ENCODE peak calls at places on chromosome 15, in seven cellular contexts. W is thoracic aorta, T is fibroblast of villous mesenchyme, R is esophagus squamous epithelium, K is MCF 10A, L is lower lobe of right lung, J is lower leg skin. Q is an unnamed sample.

GRCh38 chr15:64464271-64465005 is 4.1 kb downstream of the ZNF609 start:
- DNase-seq in W (no peak), T (peak), R (no peak), K (no peak), L (no peak), J (no peak), Q (no peak)

GRCh38 chr15:66899555-66900350 is 165.6 kb upstream of the SMAD3 start:
- DNase-seq in W (no peak), T (no peak), R (no peak), K (peak), L (no peak), J (peak), Q (no peak)

GRCh38 chr15:60901647-60902046 is 327.5 kb downstream of the RORA start:
- DNase-seq in W (no peak), T (no peak), R (no peak), K (no peak), L (no peak), J (no peak), Q (no peak)

GRCh38 chr15:59691194-59691805 is 2.2 kb upstream of the BNIP2 start:
- DNase-seq in W (no peak), T (peak), R (no peak), K (peak), L (no peak), J (no peak), Q (no peak)

GRCh38 chr15:68447209-68447608 is 15.2 kb upstream of the ITGA11 start:
- DNase-seq in W (no peak), T (no peak), R (no peak), K (peak), L (no peak), J (peak), Q (no peak)

GRCh38 chr15:60704129-60704528 is 225.2 kb upstream of the ICE2 start:
- DNase-seq in W (no peak), T (no peak), R (no peak), K (no peak), L (no peak), J (no peak), Q (no peak)

GRCh38 chr15:74784854-74785715 is 3.2 kb downstream of the CSK start:
- DNase-seq in W (no peak), T (no peak), R (no peak), K (no peak), L (no peak), J (no peak), Q (no peak)

GRCh38 chr15:80780416-80781221 is 1.4 kb downstream of the CEMIP start:
- DNase-seq in W (no peak), T (peak), R (no peak), K (peak), L (peak), J (no peak), Q (no peak)

GRCh38 chr15:69973102-69973714 is 124.5 kb downstream of the TLE3 start:
- DNase-seq in W (no peak), T (peak), R (no peak), K (peak), L (no peak), J (peak), Q (no peak)

GRCh38 chr15:38266247-38266996 is 13.8 kb downstream of the SPRED1 start:
- DNase-seq in W (no peak), T (no peak), R (no peak), K (peak), L (no peak), J (no peak), Q (no peak)

GRCh38 chr15:71109130-71109529 is 6.1 kb upstream of the THSD4 start:
- DNase-seq in W (no peak), T (peak), R (no peak), K (no peak), L (no peak), J (no peak), Q (no peak)

GRCh38 chr15:66707310-66708160 is 5.5 kb downstream of the SMAD6 start:
- DNase-seq in W (no peak), T (peak), R (no peak), K (no peak), L (no peak), J (no peak), Q (no peak)

GRCh38 chr15:68730491-68731317 is 90.0 kb downstream of the ANP32A start:
- DNase-seq in W (no peak), T (peak), R (no peak), K (peak), L (no peak), J (no peak), Q (no peak)

GRCh38 chr15:22786868-22787698 is 639 bp downstream of the NIPA1 start:
- DNase-seq in W (no peak), T (peak), R (no peak), K (peak), L (no peak), J (no peak), Q (no peak)

GRCh38 chr15:58392611-58393161 is 39.1 kb upstream of the LIPC start:
- DNase-seq in W (no peak), T (peak), R (no peak), K (no peak), L (no peak), J (no peak), Q (no peak)

GRCh38 chr15:50012790-50013189 is 106.2 kb downstream of the ATP8B4 start:
- DNase-seq in W (no peak), T (no peak), R (no peak), K (no peak), L (no peak), J (no peak), Q (no peak)

GRCh38 chr15:66163553-66163952 is 90.0 kb downstream of the MEGF11 start:
- DNase-seq in W (no peak), T (no peak), R (no peak), K (no peak), L (no peak), J (no peak), Q (no peak)

GRCh38 chr15:88711806-88712205 is 73.0 kb downstream of the ISG20 start:
- DNase-seq in W (no peak), T (no peak), R (no peak), K (no peak), L (no peak), J (peak), Q (no peak)

GRCh38 chr15:95259513-95259912 is 1028.2 kb downstream of the MCTP2 start:
- DNase-seq in W (peak), T (peak), R (no peak), K (peak), L (no peak), J (peak), Q (no peak)

GRCh38 chr15:60373745-60374144 is 24.0 kb downstream of the ANXA2 start:
- DNase-seq in W (no peak), T (no peak), R (no peak), K (no peak), L (no peak), J (no peak), Q (no peak)

GRCh38 chr15:41934843-41935242 is 37.5 kb downstream of the EHD4 start:
- DNase-seq in W (no peak), T (no peak), R (no peak), K (peak), L (peak), J (no peak), Q (no peak)

GRCh38 chr15:25775317-25775912 is 87.7 kb downstream of the ATP10A start:
- DNase-seq in W (no peak), T (peak), R (no peak), K (no peak), L (no peak), J (peak), Q (no peak)

GRCh38 chr15:60096157-60096556 is 92.0 kb downstream of the FOXB1 start:
- DNase-seq in W (no peak), T (no peak), R (no peak), K (no peak), L (no peak), J (no peak), Q (no peak)

GRCh38 chr15:49831206-49831965 is 210.5 kb downstream of the DTWD1 start:
- DNase-seq in W (no peak), T (peak), R (no peak), K (peak), L (no peak), J (peak), Q (no peak)

GRCh38 chr15:93058904-93059427 is 30.0 kb downstream of the RGMA start:
- DNase-seq in W (no peak), T (no peak), R (no peak), K (no peak), L (no peak), J (no peak), Q (no peak)

GRCh38 chr15:95644476-95644875 is 686.0 kb upstream of the NR2F2 start:
- DNase-seq in W (no peak), T (no peak), R (no peak), K (no peak), L (no peak), J (no peak), Q (no peak)

GRCh38 chr15:44010114-44010513 is 183.3 kb downstream of the WDR76 start:
- DNase-seq in W (no peak), T (peak), R (no peak), K (no peak), L (no peak), J (no peak), Q (no peak)

GRCh38 chr15:35305906-35306305 is 220.8 kb upstream of the NANOGP8 start:
- DNase-seq in W (no peak), T (peak), R (no peak), K (peak), L (no peak), J (no peak), Q (no peak)

DNA sequence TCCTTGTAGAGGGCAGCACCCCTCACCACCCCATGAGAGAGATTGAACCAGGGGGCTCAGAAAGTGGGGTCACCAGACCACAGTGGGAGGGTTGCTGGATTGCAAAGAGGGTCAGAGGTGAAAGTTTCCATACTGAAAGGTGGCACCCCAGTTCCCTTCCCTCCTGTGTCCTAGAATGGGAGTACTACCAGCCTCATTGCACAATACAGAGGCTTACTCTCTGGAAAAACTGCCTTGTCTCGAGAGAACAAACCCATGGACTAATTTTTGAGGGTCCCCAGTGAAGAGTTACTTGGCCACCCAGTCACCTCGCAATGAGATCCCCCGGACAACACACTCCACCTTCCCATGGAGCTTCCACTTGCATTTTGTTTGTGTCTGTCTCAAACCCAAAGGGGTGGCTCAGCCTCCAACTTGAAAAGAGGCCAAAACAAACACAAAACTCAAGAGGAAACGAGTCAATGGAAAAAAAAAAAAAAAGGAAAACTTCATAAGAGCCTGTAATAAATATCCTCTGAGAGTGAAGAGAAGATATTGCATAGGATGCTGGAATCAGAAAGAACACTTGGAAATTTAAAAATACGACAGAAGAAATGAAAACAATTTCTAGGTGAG is 18.6 kb downstream of the MESP2 start:
- DNase-seq in W (no peak), T (peak), R (no peak), K (peak), L (no peak), J (no peak), Q (no peak)
- TF ChIP-seq CTCF in W (no peak), T (no peak), R (no peak), K (no peak), L (no peak), J (no peak), Q (no peak)

DNA sequence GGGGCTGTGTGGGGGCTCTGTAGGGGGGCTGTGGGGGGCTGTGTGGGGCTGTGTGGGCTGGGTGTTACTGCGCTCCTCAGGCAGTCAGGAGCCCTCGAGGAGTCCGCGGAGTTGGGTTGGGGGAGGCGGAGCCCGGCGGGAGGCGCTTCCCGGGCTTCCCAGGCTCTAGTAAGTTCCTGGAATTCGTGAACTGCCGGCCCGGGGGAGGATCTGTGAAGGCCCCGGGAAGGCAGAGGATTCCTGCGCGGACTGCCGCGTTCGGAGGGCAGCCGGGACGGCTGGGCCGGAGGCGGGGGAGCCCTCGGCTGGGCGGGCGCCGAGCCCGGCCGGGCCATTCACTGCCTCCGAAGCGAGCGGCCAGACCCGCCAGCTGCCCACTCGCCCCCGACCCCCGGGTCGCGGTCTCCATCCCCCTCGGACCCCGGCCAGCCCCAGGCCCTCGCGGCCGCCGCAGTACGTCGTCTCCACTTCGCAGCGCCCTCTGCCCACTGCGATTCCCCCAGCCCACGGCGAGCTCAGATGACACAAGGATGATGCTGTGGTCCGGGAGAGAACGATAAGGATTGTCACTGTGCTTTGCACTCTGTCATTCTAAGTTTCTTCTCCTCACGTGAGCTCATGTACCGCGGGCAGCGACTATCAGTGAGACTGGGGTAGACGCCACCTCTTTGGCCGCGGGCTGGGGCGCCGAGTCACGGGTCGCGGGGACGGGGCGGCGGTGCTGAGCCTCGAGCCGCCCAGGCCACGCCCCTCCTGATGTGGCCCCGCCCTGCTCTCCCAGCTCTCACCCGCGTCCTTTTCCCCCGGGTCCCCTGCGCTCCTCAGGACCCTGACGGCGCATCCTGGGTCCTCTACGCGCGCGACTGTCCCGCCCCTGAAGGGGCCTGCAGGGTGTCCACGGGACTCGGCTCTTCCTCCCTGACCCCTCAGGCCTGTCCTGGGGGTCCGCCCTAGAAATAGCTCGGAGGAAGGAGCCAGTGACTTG is 65.3 kb downstream of the KLF13 start:
- DNase-seq in W (peak), T (peak), R (peak), K (peak), L (peak), J (peak), Q (peak)
- TF ChIP-seq CTCF in W (no peak), T (no peak), R (no peak), K (no peak), L (no peak), J (no peak), Q (no peak)

DNA sequence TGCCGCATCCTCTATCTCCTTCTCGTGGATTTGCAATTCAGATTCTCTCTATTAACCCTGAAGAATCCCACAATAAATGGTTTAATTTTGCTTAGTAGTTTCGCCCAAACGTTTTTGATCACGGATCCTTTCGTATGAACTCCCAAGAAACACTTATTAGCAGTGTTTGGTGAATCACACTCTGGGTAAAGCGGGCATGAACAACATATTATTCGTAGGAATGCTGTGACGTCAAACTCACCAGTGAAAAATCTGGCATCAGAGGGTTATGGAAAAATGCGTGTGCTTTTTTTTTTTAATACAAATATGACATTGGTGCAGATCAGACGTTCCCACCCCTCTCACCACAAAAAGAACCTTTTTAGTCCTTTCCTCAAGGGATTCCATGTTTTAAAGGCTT is 45.7 kb upstream of the CGNL1 start:
- DNase-seq in W (no peak), T (no peak), R (no peak), K (no peak), L (no peak), J (no peak), Q (no peak)
- TF ChIP-seq CTCF in W (no peak), T (no peak), R (no peak), K (no peak), L (no peak), J (no peak), Q (no peak)

DNA sequence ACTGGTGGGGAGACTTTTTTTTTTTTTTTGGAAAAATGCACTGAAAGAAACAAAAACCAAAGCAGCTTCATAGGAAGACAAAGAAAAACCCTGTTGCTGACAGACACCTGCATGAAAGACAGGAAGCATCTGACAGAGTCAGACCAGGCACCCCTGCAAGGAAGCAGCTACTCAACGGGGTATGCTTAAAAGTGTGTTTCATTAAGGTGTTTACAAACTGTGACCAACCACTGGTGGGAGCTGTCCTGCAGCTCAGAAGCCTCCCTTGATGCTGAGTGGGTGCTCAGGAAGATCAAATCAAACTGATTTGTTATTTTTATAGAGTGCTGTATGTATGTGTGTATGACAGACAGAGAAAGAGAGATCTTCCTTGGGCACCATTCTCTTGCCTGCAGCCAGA is 34.7 kb upstream of the AGBL1 start:
- DNase-seq in W (no peak), T (no peak), R (no peak), K (no peak), L (no peak), J (no peak), Q (no peak)
- TF ChIP-seq CTCF in W (no peak), T (no peak), R (no peak), K (no peak), L (no peak), J (no peak), Q (no peak)

DNA sequence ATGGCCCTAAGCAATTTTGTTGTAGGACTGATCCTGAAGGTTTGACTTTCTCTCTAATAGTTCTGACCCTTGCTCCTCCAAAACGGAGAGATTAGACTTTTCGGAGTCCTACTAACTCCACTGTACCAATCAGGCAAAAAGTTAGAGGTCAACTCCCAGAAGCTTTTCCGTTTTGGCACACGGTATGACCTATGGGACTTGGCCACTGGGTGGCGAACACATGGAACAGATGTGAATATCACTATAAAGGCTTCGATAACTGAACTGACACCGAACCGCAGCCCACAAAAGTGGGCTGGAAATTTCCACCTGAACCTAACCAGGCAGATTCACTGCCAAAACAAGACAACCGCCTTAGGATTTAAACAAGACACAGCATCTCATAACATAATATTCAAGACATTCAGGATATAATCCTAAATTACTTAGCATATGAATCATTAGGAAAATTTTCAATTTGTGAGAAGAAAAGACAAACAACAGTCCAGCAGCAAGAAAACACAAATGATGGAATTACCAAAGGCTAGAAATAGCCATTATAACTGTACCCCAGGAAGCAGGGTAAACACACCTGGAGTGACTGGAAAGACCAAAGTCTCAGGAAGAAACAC is 12.2 kb upstream of the TM2D3 start:
- DNase-seq in W (no peak), T (peak), R (no peak), K (peak), L (no peak), J (no peak), Q (no peak)
- TF ChIP-seq CTCF in W (no peak), T (peak), R (no peak), K (peak), L (no peak), J (no peak), Q (no peak)

GRCh38 chr15:28918141-28918983 is 32.6 kb downstream of the APBA2 start:
- DNase-seq in W (no peak), T (peak), R (no peak), K (no peak), L (peak), J (no peak), Q (no peak)
- TF ChIP-seq CTCF in W (no peak), T (peak), R (no peak), K (no peak), L (no peak), J (no peak), Q (no peak)

Q was measured in omental fat pad.